ENCODE peak calls at places on chromosomes 13 and 19, in ten cellular contexts. T is psoas muscle; R is stimulated activated CD4-positive, alpha-beta T cell treated with anti-CD3 and anti-CD28 coated beads, Interleukin-1b, Interleukin-23, amount 100 ng/mL, for 24 hours; D is activated CD4-positive, CD25-positive, alpha-beta regulatory T cell treated with anti-CD3 and anti-CD28 coated beads, Interleukin-2, amount 50 U/mL, for 72 hours; Q is HCEC 1CT; P is HAP-1; W is RCC 7860; A is anterior cingulate cortex; U is stimulated activated CD8-positive, alpha-beta memory T cell treated with anti-CD3 and anti-CD28 coated beads, Interleukin-12 subunit alpha, Interleukin-12 subunit beta, amount 100 ng/mL, for 1 hour; J is heart right ventricle. G is an unnamed sample.

GRCh38 chr19:38726761-38727301 is 17.4 kb downstream of the CAPN12 start:
- DNase-seq in A (no peak), W (no peak), J (peak), T (no peak), D (no peak), R (no peak), U (no peak), Q (no peak), P (no peak), G (no peak)

GRCh38 chr13:94716016-94716415 is 3.7 kb upstream of the SOX21 start:
- DNase-seq in D (no peak), R (no peak), U (no peak), T (no peak), A (no peak), Q (no peak), J (no peak), P (no peak), W (no peak), G (no peak)

GRCh38 chr19:21101511-21102242 is 19.7 kb downstream of the ZNF714 start:
- DNase-seq in Q (no peak), R (no peak), A (no peak), W (no peak), P (no peak), T (no peak), D (no peak), J (no peak), U (no peak), G (no peak)

GRCh38 chr13:98222081-98222554 is 45.0 kb upstream of the RNF113B start:
- DNase-seq in D (no peak), Q (peak), J (no peak), P (no peak), A (no peak), U (no peak), T (no peak), W (no peak), R (no peak), G (peak)

GRCh38 chr19:5308471-5309437 is 31.9 kb downstream of the PTPRS start:
- DNase-seq in W (peak), A (peak), T (no peak), J (peak), Q (peak), P (peak), U (no peak), D (no peak), R (no peak), G (peak)

GRCh38 chr19:30719991-30720329 is 347.8 kb downstream of the ZNF536 start:
- DNase-seq in J (peak), W (no peak), P (peak), T (peak), R (no peak), D (no peak), Q (no peak), A (no peak), U (no peak), G (peak)

GRCh38 chr19:19662344-19662743 is 1.1 kb downstream of the ATP13A1 start:
- DNase-seq in Q (no peak), U (no peak), A (no peak), R (no peak), T (no peak), P (peak), W (no peak), J (no peak), D (no peak), G (no peak)

GRCh38 chr19:47228937-47229673 is 1.9 kb downstream of the BBC3 start:
- DNase-seq in W (no peak), T (no peak), P (peak), U (no peak), Q (no peak), D (no peak), R (no peak), A (peak), J (no peak), G (no peak)

GRCh38 chr19:49243129-49243528 is 81.9 kb downstream of the SLC6A16 start:
- DNase-seq in W (no peak), U (no peak), A (no peak), P (no peak), R (no peak), Q (no peak), T (no peak), D (no peak), J (no peak), G (no peak)

GRCh38 chr19:41570639-41571112 is 5.3 kb upstream of the CEACAM21 start:
- DNase-seq in R (peak), A (no peak), P (peak), T (peak), W (peak), U (peak), Q (peak), D (peak), J (peak), G (peak)

GRCh38 chr13:36919833-36920611 is at the start of gene SMAD9:
- DNase-seq in P (peak), A (no peak), D (no peak), T (peak), U (no peak), W (peak), J (peak), R (no peak), Q (peak), G (peak)

GRCh38 chr13:108987488-108987887 is 358.1 kb downstream of the MYO16 start:
- DNase-seq in A (no peak), T (no peak), D (no peak), U (no peak), W (no peak), Q (peak), J (no peak), P (no peak), R (no peak), G (peak)

GRCh38 chr13:33229446-33230177 is 55.9 kb downstream of the STARD13 start:
- DNase-seq in U (no peak), Q (no peak), A (peak), R (no peak), J (no peak), T (no peak), P (no peak), W (no peak), D (no peak), G (no peak)

GRCh38 chr19:10567696-10568443 is 909 bp downstream of the CDKN2D start:
- DNase-seq in U (no peak), R (no peak), P (no peak), W (no peak), T (no peak), A (no peak), J (no peak), Q (no peak), D (no peak), G (no peak)

GRCh38 chr19:28990522-28990921 is 222.4 kb downstream of the UQCRFS1 start:
- DNase-seq in U (no peak), A (no peak), Q (no peak), R (no peak), W (no peak), T (no peak), P (no peak), J (no peak), D (no peak), G (no peak)

GRCh38 chr13:27293051-27293691 is 22.5 kb downstream of the RASL11A start:
- DNase-seq in Q (no peak), D (no peak), W (no peak), J (no peak), P (no peak), R (no peak), U (no peak), A (no peak), T (no peak), G (no peak)

GRCh38 chr19:39282021-39282420 is 13.8 kb downstream of the IFNL2 start:
- DNase-seq in D (no peak), P (no peak), T (no peak), J (no peak), W (no peak), Q (no peak), R (no peak), A (no peak), U (no peak), G (no peak)

GRCh38 chr13:94343243-94343585 is 136.3 kb downstream of the DCT start:
- DNase-seq in U (no peak), W (peak), R (no peak), J (no peak), T (no peak), A (no peak), D (no peak), P (no peak), Q (peak), G (no peak)

GRCh38 chr19:21835810-21836444 is at the start of gene ZNF43:
- DNase-seq in A (peak), R (peak), J (peak), P (no peak), U (peak), T (peak), W (peak), Q (peak), D (peak), G (peak)

GRCh38 chr13:57552441-57552840 is 79.1 kb upstream of the PCDH17 start:
- DNase-seq in A (no peak), D (no peak), R (no peak), J (no peak), P (no peak), Q (no peak), U (no peak), W (no peak), T (no peak), G (no peak)

GRCh38 chr13:92164822-92165221 is 766.4 kb downstream of the GPC5 start:
- DNase-seq in P (peak), U (no peak), Q (no peak), T (no peak), W (no peak), A (no peak), R (no peak), J (no peak), D (no peak), G (no peak)

GRCh38 chr13:81487151-81487550 is 1146.2 kb upstream of the SPRY2 start:
- DNase-seq in A (no peak), Q (peak), U (no peak), P (peak), D (no peak), W (no peak), J (no peak), T (no peak), R (no peak), G (no peak)

GRCh38 chr19:13214036-13214730 is 64.0 kb downstream of the IER2 start:
- DNase-seq in T (no peak), A (no peak), D (no peak), P (no peak), J (no peak), Q (no peak), W (no peak), R (no peak), U (no peak), G (no peak)

GRCh38 chr19:57708641-57709354 is at the start of gene ZNF154:
- DNase-seq in R (no peak), A (peak), P (no peak), U (peak), T (peak), J (peak), Q (no peak), D (peak), W (no peak), G (peak)

GRCh38 chr13:73677041-73677589 is 457.1 kb downstream of the KLF12 start:
- DNase-seq in J (no peak), T (no peak), D (no peak), R (no peak), W (no peak), Q (peak), A (no peak), P (no peak), U (no peak), G (no peak)

GRCh38 chr13:84570831-84571230 is 688.6 kb upstream of the SLITRK1 start:
- DNase-seq in A (no peak), Q (peak), T (no peak), D (no peak), P (no peak), W (no peak), R (no peak), J (no peak), U (no peak), G (no peak)

GRCh38 chr13:51684076-51684475 is 99.8 kb downstream of the WDFY2 start:
- DNase-seq in U (no peak), P (no peak), Q (no peak), A (no peak), W (no peak), D (no peak), J (no peak), R (no peak), T (no peak), G (peak)

GRCh38 chr19:44955500-44956439 is 590 bp downstream of the CLPTM1 start:
- DNase-seq in Q (no peak), U (no peak), T (no peak), J (no peak), R (no peak), P (no peak), D (no peak), W (no peak), A (no peak), G (no peak)

GRCh38 chr19:44626067-44626624 is 12.8 kb downstream of the IGSF23 start:
- DNase-seq in U (no peak), P (no peak), A (no peak), D (no peak), R (no peak), J (no peak), W (peak), Q (peak), T (no peak), G (peak)

GRCh38 chr19:45340232-45340898 is at the start of gene KLC3:
- DNase-seq in P (peak), W (no peak), A (no peak), J (no peak), U (no peak), Q (no peak), T (no peak), R (peak), D (peak), G (no peak)

GRCh38 chr19:50669319-50670101 is 20.3 kb downstream of the C19orf81 start:
- DNase-seq in W (no peak), T (no peak), U (peak), P (peak), J (no peak), D (peak), R (no peak), Q (no peak), A (no peak), G (peak)

GRCh38 chr19:9584073-9584833 is at the start of gene ZNF121:
- DNase-seq in T (peak), P (peak), W (peak), R (peak), A (peak), D (peak), J (peak), U (peak), Q (peak), G (peak)

GRCh38 chr13:99342723-99343315 is 35.6 kb upstream of the GPR183 start:
- DNase-seq in P (no peak), R (no peak), J (no peak), A (no peak), W (no peak), T (no peak), Q (no peak), U (no peak), D (no peak), G (no peak)

GRCh38 chr13:47650221-47650620 is 350.9 kb downstream of the SUCLA2 start:
- DNase-seq in D (no peak), T (no peak), P (no peak), W (no peak), A (no peak), R (no peak), J (no peak), U (no peak), Q (no peak), G (no peak)

GRCh38 chr19:50214699-50215543 is 11.5 kb downstream of the MYH14 start:
- DNase-seq in J (no peak), R (no peak), T (no peak), P (no peak), D (no peak), A (no peak), Q (no peak), U (no peak), W (no peak), G (no peak)

GRCh38 chr19:18290250-18291018 is 9.0 kb upstream of the JUND start:
- DNase-seq in P (no peak), J (no peak), U (peak), W (no peak), Q (no peak), R (peak), A (no peak), D (peak), T (no peak), G (no peak)

GRCh38 chr13:40536443-40537113 is 129.9 kb downstream of the FOXO1 start:
- DNase-seq in Q (no peak), T (peak), A (no peak), W (no peak), U (no peak), R (no peak), P (no peak), J (no peak), D (no peak), G (no peak)

GRCh38 chr19:8444677-8445487 is at the start of gene HNRNPM:
- DNase-seq in P (peak), J (peak), D (peak), A (peak), T (peak), R (peak), Q (peak), W (peak), U (peak), G (peak)

GRCh38 chr13:100347941-100348340 is 240.6 kb downstream of the GGACT start:
- DNase-seq in W (no peak), A (no peak), J (no peak), Q (no peak), U (no peak), P (no peak), T (no peak), R (no peak), D (no peak), G (no peak)